ENCODE peak calls at places on chromosomes 4 and X, in four cellular contexts. S, A, K and E are unnamed samples.
A peak's percentile ranks its signal among the peaks of the same experiment; 100 is the strongest.

GRCh38 chrX:24364851-24365538 is 4.6 kb downstream of the SUPT20HL1 start:
- DNase-seq in S (no peak), A (no peak), K (no peak), E (no peak)

GRCh38 chrX:120575379-120576114 is 14.8 kb upstream of the CUL4B start:
- DNase-seq in S (no peak), A (no peak), K (peak; percentile 17), E (no peak)

GRCh38 chr4:156553659-156554058 is 417.9 kb downstream of the PDGFC start:
- DNase-seq in S (no peak), A (no peak), K (no peak), E (no peak)

GRCh38 chr4:28730304-28730703 is 1869.7 kb downstream of the STIM2 start:
- DNase-seq in S (no peak), A (no peak), K (no peak), E (no peak)

GRCh38 chr4:27121830-27122229 is 261.2 kb downstream of the STIM2 start:
- DNase-seq in S (no peak), A (no peak), K (no peak), E (peak; percentile 84)

GRCh38 chr4:182492456-182492855 is 249.3 kb downstream of the TENM3 start:
- DNase-seq in S (peak; percentile 76), A (no peak), K (no peak), E (no peak)

GRCh38 chr4:57157611-57158137 is 47.5 kb upstream of the IGFBP7 start:
- DNase-seq in S (no peak), A (no peak), K (no peak), E (no peak)

GRCh38 chr4:90357117-90357710 is 230.0 kb downstream of the CCSER1 start:
- DNase-seq in S (peak; percentile 77), A (no peak), K (no peak), E (no peak)

GRCh38 chrX:125306335-125306866 is 13.3 kb upstream of the TEX13C start:
- DNase-seq in S (no peak), A (no peak), K (no peak), E (no peak)

GRCh38 chrX:905828-906566 is 275.4 kb downstream of the SHOX start:
- DNase-seq in S (no peak), A (no peak), K (no peak), E (no peak)

GRCh38 chr4:14383652-14384051 is 618.6 kb upstream of the CPEB2 start:
- DNase-seq in S (no peak), A (no peak), K (no peak), E (no peak)

GRCh38 chrX:73562986-73563739 is at the start of gene CHIC1:
- DNase-seq in S (peak; percentile 66), A (peak; percentile 80), K (peak; percentile 78), E (peak; percentile 90)

GRCh38 chrX:34629572-34629971 is 27.5 kb downstream of the TMEM47 start:
- DNase-seq in S (no peak), A (no peak), K (no peak), E (no peak)

GRCh38 chr4:189804884-189805283 is 135.8 kb upstream of the FRG1 start:
- DNase-seq in S (no peak), A (no peak), K (no peak), E (no peak)

GRCh38 chrX:44816369-44816768 is 27.5 kb upstream of the DUSP21 start:
- DNase-seq in S (no peak), A (no peak), K (no peak), E (no peak)

GRCh38 chr4:150722908-150723362 is 141.0 kb downstream of the MAB21L2 start:
- DNase-seq in S (no peak), A (peak; percentile 86), K (peak; percentile 95), E (peak; percentile 64)

DNA sequence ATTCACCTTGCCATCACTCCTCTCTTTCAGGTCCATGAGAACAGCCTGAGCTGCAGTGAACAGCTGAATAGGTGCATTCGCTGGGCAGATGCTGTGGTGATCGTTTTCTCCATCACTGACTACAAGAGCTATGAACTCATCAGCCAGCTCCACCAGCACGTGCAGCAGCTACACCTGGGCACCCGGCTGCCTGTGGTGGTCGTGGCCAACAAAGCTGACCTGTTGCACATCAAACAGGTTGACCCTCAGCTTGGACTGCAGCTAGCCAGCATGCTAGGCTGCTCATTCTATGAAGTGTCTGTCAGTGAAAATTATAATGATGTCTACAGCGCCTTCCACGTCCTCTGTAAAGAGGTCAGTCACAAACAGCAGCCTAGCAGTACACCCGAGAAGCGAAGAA is 3.2 kb downstream of the RASL11B start:
- DNase-seq in S (no peak), A (no peak), K (no peak), E (no peak)
- H3K27ac ChIP-seq in S (no peak overlapping the region), A (no peak overlapping the region), K (peak overlapping the region; percentile 21), E (no peak overlapping the region)

GRCh38 chr4:60450054-60450453 is 750.1 kb upstream of the ADGRL3 start:
- DNase-seq in S (no peak), A (no peak), K (no peak), E (peak; percentile 50)
- H3K4me3 ChIP-seq in S (no peak overlapping the region), A (no peak overlapping the region), K (no peak overlapping the region), E (no peak overlapping the region)

GRCh38 chr4:33837043-33837442 is 2407.3 kb downstream of the ARAP2 start:
- DNase-seq in S (peak; percentile 80), A (no peak), K (no peak), E (no peak)

GRCh38 chr4:33841120-33841519 is 2403.2 kb downstream of the ARAP2 start:
- DNase-seq in S (no peak), A (no peak), K (no peak), E (no peak)
- H3K27ac ChIP-seq in S (no peak overlapping the region), A (no peak overlapping the region), K (no peak overlapping the region), E (no peak overlapping the region)

GRCh38 chr4:15649914-15650545 is 5.1 kb downstream of the FBXL5 start:
- DNase-seq in S (peak; percentile 63), A (no peak), K (peak; percentile 34), E (peak; percentile 81)

GRCh38 chr4:15652191-15652590 is 3.0 kb downstream of the FBXL5 start:
- DNase-seq in S (peak; percentile 13), A (no peak), K (no peak), E (no peak)

GRCh38 chr4:15653430-15653829 is 1.7 kb downstream of the FBXL5 start:
- DNase-seq in S (no peak), A (no peak), K (no peak), E (no peak)

GRCh38 chr4:15653864-15654391 is 1.2 kb downstream of the FBXL5 start:
- DNase-seq in S (peak; percentile 65), A (no peak), K (peak; percentile 49), E (no peak)

GRCh38 chr4:15651682-15652081 is 3.5 kb downstream of the FBXL5 start:
- DNase-seq in S (peak; percentile 19), A (no peak), K (no peak), E (no peak)
- H3K4me3 ChIP-seq in S (no peak overlapping the region), A (no peak overlapping the region), K (no peak overlapping the region), E (peak overlapping the region; percentile 99)

GRCh38 chrX:64205735-64206491 is 405 bp upstream of the AMER1 start:
- DNase-seq in S (peak; percentile 87), A (peak; percentile 96), K (peak; percentile 95), E (peak; percentile 96)

GRCh38 chrX:64205441-64205734 is at the start of gene AMER1:
- DNase-seq in S (no peak), A (no peak), K (no peak), E (no peak)

GRCh38 chrX:64204701-64205440 is 637 bp downstream of the AMER1 start:
- DNase-seq in S (peak; percentile 19), A (peak; percentile 69), K (peak; percentile 36), E (peak; percentile 67)

GRCh38 chrX:64204252-64204651 is 1.3 kb downstream of the AMER1 start:
- DNase-seq in S (peak; percentile 1), A (peak; percentile 61), K (peak; percentile 14), E (peak; percentile 55)

GRCh38 chrX:64206556-64207162 is 1.2 kb upstream of the AMER1 start:
- DNase-seq in S (peak; percentile 55), A (peak; percentile 63), K (peak; percentile 23), E (no peak)
- H3K27ac ChIP-seq in S (peak overlapping the region; percentile 67), A (peak overlapping the region; percentile 93), K (peak overlapping the region; percentile 89), E (no peak overlapping the region)

GRCh38 chr4:76781698-76782595 is 116.0 kb downstream of the SOWAHB start:
- DNase-seq in S (peak; percentile 98), A (no peak), K (no peak), E (peak; percentile 63)
- H3K4me3 ChIP-seq in S (peak overlapping the region; percentile 24), A (no peak overlapping the region), K (no peak overlapping the region), E (no peak overlapping the region)

GRCh38 chr4:128353791-128354190 is 66.2 kb upstream of the PGRMC2 start:
- DNase-seq in S (peak; percentile 74), A (no peak), K (no peak), E (no peak)
- H3K27ac ChIP-seq in S (peak overlapping the region; percentile 99), A (no peak overlapping the region), K (no peak overlapping the region), E (no peak overlapping the region)

GRCh38 chr4:123561525-123561924 is 164.9 kb downstream of the SPRY1 start:
- DNase-seq in S (no peak), A (no peak), K (no peak), E (no peak)
- H3K4me3 ChIP-seq in S (no peak overlapping the region), A (no peak overlapping the region), K (no peak overlapping the region), E (no peak overlapping the region)